ENCODE peak calls at places on chromosome X, in six cellular contexts. A, F, D, R, M and U are unnamed samples.

GRCh38 chrX:103584606-103585005 is 709 bp upstream of the TCEAL4 start:
- DNase-seq in F (no peak), R (no peak), D (peak; percentile 4), M (no peak), A (no peak), U (no peak)

GRCh38 chrX:123975180-123975579 is 13.7 kb downstream of the STAG2 start:
- DNase-seq in F (no peak), A (no peak), M (no peak), R (no peak), D (no peak), U (no peak)

GRCh38 chrX:140762061-140762460 is 52.5 kb downstream of the LINC00632 start:
- DNase-seq in A (no peak), D (peak; percentile 68), M (no peak), R (no peak), F (peak; percentile 49), U (no peak)

GRCh38 chrX:119015407-119016242 is 41.2 kb downstream of the LONRF3 start:
- DNase-seq in F (no peak), D (peak; percentile 81), A (peak; percentile 73), R (peak; percentile 81), M (peak; percentile 22), U (no peak)

GRCh38 chrX:117969337-117969736 is 147.3 kb downstream of the KLHL13 start:
- DNase-seq in M (no peak), D (no peak), F (no peak), R (no peak), A (no peak), U (no peak)

GRCh38 chrX:71111851-71112468 is 583 bp upstream of the IL2RG start:
- DNase-seq in D (no peak), R (no peak), A (no peak), M (no peak), F (no peak), U (no peak)

GRCh38 chrX:23699636-23700194 is 32.4 kb downstream of the PRDX4 start:
- DNase-seq in A (no peak), R (no peak), M (peak; percentile 45), F (no peak), D (no peak), U (no peak)

GRCh38 chrX:31497086-31497485 is 425.2 kb upstream of the FTHL17 start:
- DNase-seq in D (no peak), A (no peak), R (no peak), M (no peak), F (no peak), U (no peak)

GRCh38 chrX:21490341-21490740 is 116.1 kb downstream of the CNKSR2 start:
- DNase-seq in F (no peak), M (no peak), R (no peak), A (no peak), D (no peak), U (no peak)

GRCh38 chrX:21487832-21488231 is 113.6 kb downstream of the CNKSR2 start:
- DNase-seq in M (no peak), R (no peak), A (no peak), D (peak; percentile 22), F (no peak), U (no peak)

GRCh38 chrX:112819013-112819635 is 21.5 kb downstream of the AMOT start:
- DNase-seq in F (no peak), D (no peak), R (no peak), A (no peak), M (no peak), U (no peak)

GRCh38 chrX:39852496-39852895 is 245.3 kb downstream of the BCOR start:
- DNase-seq in F (no peak), D (no peak), M (no peak), R (no peak), A (no peak), U (no peak)

GRCh38 chrX:42748067-42748850 is 29.7 kb downstream of the PPP1R2C start:
- DNase-seq in A (no peak), M (no peak), D (no peak), R (no peak), F (no peak), U (no peak)

GRCh38 chrX:116232833-116233232 is 62.3 kb downstream of the AGTR2 start:
- DNase-seq in M (no peak), A (no peak), R (no peak), F (no peak), D (peak; percentile 74), U (no peak)

GRCh38 chrX:113353134-113353533 is 512.5 kb upstream of the AMOT start:
- DNase-seq in R (no peak), D (no peak), A (no peak), F (no peak), M (no peak), U (peak; percentile 75)

GRCh38 chrX:22135171-22135711 is 103.1 kb downstream of the PHEX start:
- DNase-seq in D (peak; percentile 37), R (peak; percentile 32), A (no peak), F (no peak), M (no peak), U (no peak)

GRCh38 chrX:110284159-110284558 is 33.7 kb downstream of the AMMECR1 start:
- DNase-seq in F (no peak), D (peak; percentile 58), A (no peak), M (no peak), R (peak; percentile 46), U (no peak)

GRCh38 chrX:45472968-45473367 is 272.3 kb upstream of the DIPK2B start:
- DNase-seq in F (no peak), A (no peak), D (no peak), M (no peak), R (peak; percentile 59), U (no peak)

GRCh38 chrX:13069771-13070410 is 25.5 kb upstream of the FAM9C start:
- DNase-seq in D (no peak), R (no peak), F (no peak), M (no peak), A (no peak), U (no peak)

GRCh38 chrX:53000447-53001208 is 42.3 kb upstream of the FAM156A start:
- DNase-seq in F (no peak), D (no peak), R (no peak), M (no peak), A (no peak), U (no peak)

GRCh38 chrX:57964975-57965374 is 54.7 kb upstream of the ZXDA start:
- DNase-seq in F (no peak), A (no peak), D (no peak), M (no peak), R (no peak), U (no peak)

GRCh38 chrX:39418132-39418935 is 617.1 kb downstream of the MID1IP1 start:
- DNase-seq in M (no peak), D (no peak), R (no peak), F (no peak), A (no peak), U (no peak)

GRCh38 chrX:78321809-78322208 is 5.6 kb downstream of the CYSLTR1 start:
- DNase-seq in A (no peak), F (no peak), R (no peak), D (no peak), M (no peak), U (no peak)

GRCh38 chrX:39427492-39428289 is 626.4 kb downstream of the MID1IP1 start:
- DNase-seq in A (no peak), R (no peak), M (peak; percentile 37), D (peak; percentile 7), F (no peak), U (no peak)

GRCh38 chrX:53403535-53403934 is 18.9 kb downstream of the SMC1A start:
- DNase-seq in R (no peak), A (no peak), M (no peak), D (no peak), F (no peak), U (peak; percentile 61)

GRCh38 chrX:103520391-103520790 is 1.1 kb upstream of the RAB40A start:
- DNase-seq in R (no peak), F (no peak), A (no peak), D (no peak), M (no peak), U (no peak)

GRCh38 chrX:134371133-134371532 is 88.8 kb upstream of the HPRT1 start:
- DNase-seq in F (no peak), A (no peak), D (no peak), R (no peak), M (no peak), U (no peak)

GRCh38 chrX:77085372-77085771 is 361.8 kb upstream of the FGF16 start:
- DNase-seq in D (no peak), A (no peak), F (no peak), M (no peak), R (no peak), U (no peak)

GRCh38 chrX:66914082-66914481 is 275.2 kb upstream of the EDA2R start:
- DNase-seq in R (no peak), D (peak; percentile 3), A (no peak), F (peak; percentile 2), M (no peak), U (no peak)

GRCh38 chrX:24271262-24271661 is 42.6 kb downstream of the SUPT20HL2 start:
- DNase-seq in R (no peak), A (no peak), D (no peak), F (no peak), M (no peak), U (no peak)

GRCh38 chrX:47047989-47048388 is 30.3 kb upstream of the RGN start:
- DNase-seq in A (no peak), F (no peak), R (no peak), D (no peak), M (no peak), U (no peak)

GRCh38 chrX:47584714-47585113 is 2.5 kb downstream of the TIMP1 start:
- DNase-seq in A (no peak), D (no peak), F (no peak), R (no peak), M (no peak), U (no peak)

GRCh38 chrX:8981742-8982141 is 52.2 kb downstream of the FAM9B start:
- DNase-seq in D (no peak), M (no peak), R (no peak), F (no peak), A (no peak), U (no peak)

GRCh38 chrX:36961590-36961989 is 46.6 kb upstream of the FAM47C start:
- DNase-seq in F (peak; percentile 6), M (no peak), D (peak; percentile 30), R (no peak), A (no peak), U (no peak)
- TF ChIP-seq CTCF in F (peak; percentile 16), M (no peak), D (no peak), R (no peak), A (no peak), U (no peak)

GRCh38 chrX:155263854-155264628 is at the start of gene RAB39B:
- DNase-seq in F (peak; percentile 51), R (peak; percentile 14), A (peak; percentile 83), M (peak; percentile 33), D (peak; percentile 74), U (no peak)
- TF ChIP-seq CTCF in F (no peak), R (no peak), A (no peak), M (no peak), D (peak; percentile 10), U (peak; percentile 60)

GRCh38 chrX:142601792-142602191 is 396.7 kb upstream of the MAGEC2 start:
- DNase-seq in F (no peak), A (no peak), R (no peak), D (no peak), M (no peak), U (no peak)
- TF ChIP-seq CTCF in F (no peak), A (no peak), R (no peak), D (no peak), M (no peak), U (no peak)

DNA sequence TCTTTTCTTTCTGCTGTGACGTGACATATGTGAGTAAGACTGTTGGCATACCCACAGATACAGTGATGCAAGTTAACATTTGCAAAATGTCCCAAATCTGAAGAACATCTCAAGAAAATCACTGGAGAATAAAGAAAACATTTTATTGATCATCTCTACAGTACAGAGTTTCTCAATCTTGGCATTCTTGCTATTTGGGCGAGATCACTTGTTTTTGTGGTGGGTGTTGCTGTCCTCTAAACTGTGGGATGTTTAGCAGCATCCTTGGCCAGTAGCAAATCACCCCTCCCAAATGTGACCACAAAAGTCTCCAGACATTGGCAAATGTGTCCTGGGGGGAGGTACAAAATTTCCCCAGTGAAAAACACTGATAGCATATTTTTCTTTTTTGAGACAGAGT is 28.8 kb downstream of the AMELX start:
- DNase-seq in D (no peak), F (no peak), M (no peak), R (no peak), A (no peak), U (no peak)
- TF ChIP-seq CTCF in D (no peak), F (no peak), M (no peak), R (no peak), A (no peak), U (no peak)